ENCODE peak calls at places on chromosomes 6 and 20, in nine cellular contexts. One of them, this sample, is unnamed.
A peak's percentile ranks its signal among the peaks of the same experiment; 100 is the strongest.

GRCh38 chr20:18218249-18218648 is 70.1 kb upstream of the ZNF133 start:
- DNase-seq in CD4-positive, alpha-beta T cell: no peak
- DNase-seq in astrocyte of the spinal cord: no peak
- DNase-seq in Caco-2: no peak
- DNase-seq in AG04450: no peak
- DNase-seq in HFFc6: no peak
- DNase-seq in psoas muscle: no peak
- DNase-seq in fibroblast of pulmonary artery: no peak
- DNase-seq in glutamatergic neuron: no peak
- DNase-seq in this sample: no peak

GRCh38 chr6:129475477-129476247 is 234.3 kb downstream of the ARHGAP18 start:
- DNase-seq in CD4-positive, alpha-beta T cell: no peak
- DNase-seq in astrocyte of the spinal cord: no peak
- DNase-seq in Caco-2: no peak
- DNase-seq in AG04450: no peak
- DNase-seq in HFFc6: no peak
- DNase-seq in psoas muscle: no peak
- DNase-seq in fibroblast of pulmonary artery: no peak
- DNase-seq in glutamatergic neuron: peak; percentile 72
- DNase-seq in this sample: no peak

GRCh38 chr6:41100871-41101287 is 28.1 kb downstream of the NFYA start:
- DNase-seq in CD4-positive, alpha-beta T cell: peak; percentile 6
- DNase-seq in astrocyte of the spinal cord: no peak
- DNase-seq in Caco-2: no peak
- DNase-seq in AG04450: no peak
- DNase-seq in HFFc6: no peak
- DNase-seq in psoas muscle: peak; percentile 42
- DNase-seq in fibroblast of pulmonary artery: no peak
- DNase-seq in glutamatergic neuron: peak; percentile 83
- DNase-seq in this sample: no peak

GRCh38 chr6:167654389-167654788 is 172.3 kb upstream of the AFDN start:
- DNase-seq in CD4-positive, alpha-beta T cell: no peak
- DNase-seq in astrocyte of the spinal cord: no peak
- DNase-seq in Caco-2: no peak
- DNase-seq in AG04450: no peak
- DNase-seq in HFFc6: no peak
- DNase-seq in psoas muscle: no peak
- DNase-seq in fibroblast of pulmonary artery: no peak
- DNase-seq in glutamatergic neuron: no peak
- DNase-seq in this sample: no peak

GRCh38 chr20:1810572-1810925 is 84.7 kb upstream of the SIRPA start:
- DNase-seq in CD4-positive, alpha-beta T cell: no peak
- DNase-seq in astrocyte of the spinal cord: no peak
- DNase-seq in Caco-2: no peak
- DNase-seq in AG04450: no peak
- DNase-seq in HFFc6: no peak
- DNase-seq in psoas muscle: no peak
- DNase-seq in fibroblast of pulmonary artery: no peak
- DNase-seq in glutamatergic neuron: no peak
- DNase-seq in this sample: no peak

GRCh38 chr6:74115674-74116073 is 419.7 kb downstream of the CD109 start:
- DNase-seq in CD4-positive, alpha-beta T cell: no peak
- DNase-seq in astrocyte of the spinal cord: no peak
- DNase-seq in Caco-2: no peak
- DNase-seq in AG04450: no peak
- DNase-seq in HFFc6: no peak
- DNase-seq in psoas muscle: no peak
- DNase-seq in fibroblast of pulmonary artery: peak; percentile 66
- DNase-seq in glutamatergic neuron: no peak
- DNase-seq in this sample: no peak

GRCh38 chr20:50521221-50521642 is 11.0 kb downstream of the PTPN1 start:
- DNase-seq in CD4-positive, alpha-beta T cell: no peak
- DNase-seq in astrocyte of the spinal cord: no peak
- DNase-seq in Caco-2: no peak
- DNase-seq in AG04450: no peak
- DNase-seq in HFFc6: no peak
- DNase-seq in psoas muscle: no peak
- DNase-seq in fibroblast of pulmonary artery: no peak
- DNase-seq in glutamatergic neuron: no peak
- DNase-seq in this sample: no peak

GRCh38 chr20:20820104-20820503 is 107.7 kb upstream of the RALGAPA2 start:
- DNase-seq in CD4-positive, alpha-beta T cell: no peak
- DNase-seq in astrocyte of the spinal cord: no peak
- DNase-seq in Caco-2: peak; percentile 30
- DNase-seq in AG04450: no peak
- DNase-seq in HFFc6: no peak
- DNase-seq in psoas muscle: no peak
- DNase-seq in fibroblast of pulmonary artery: no peak
- DNase-seq in glutamatergic neuron: peak; percentile 66
- DNase-seq in this sample: peak; percentile 39

GRCh38 chr6:4358414-4359107 is 223.2 kb upstream of the ECI2 start:
- DNase-seq in CD4-positive, alpha-beta T cell: no peak
- DNase-seq in astrocyte of the spinal cord: peak; percentile 99
- DNase-seq in Caco-2: peak; percentile 11
- DNase-seq in AG04450: peak; percentile 95
- DNase-seq in HFFc6: peak; percentile 100
- DNase-seq in psoas muscle: peak; percentile 94
- DNase-seq in fibroblast of pulmonary artery: peak; percentile 100
- DNase-seq in glutamatergic neuron: no peak
- DNase-seq in this sample: peak; percentile 31

GRCh38 chr6:14729186-14729871 is 516.5 kb upstream of the JARID2 start:
- DNase-seq in CD4-positive, alpha-beta T cell: no peak
- DNase-seq in astrocyte of the spinal cord: no peak
- DNase-seq in Caco-2: no peak
- DNase-seq in AG04450: no peak
- DNase-seq in HFFc6: no peak
- DNase-seq in psoas muscle: no peak
- DNase-seq in fibroblast of pulmonary artery: no peak
- DNase-seq in glutamatergic neuron: no peak
- DNase-seq in this sample: no peak

GRCh38 chr20:9417665-9418064 is 96.7 kb upstream of the LAMP5 start:
- DNase-seq in CD4-positive, alpha-beta T cell: no peak
- DNase-seq in astrocyte of the spinal cord: no peak
- DNase-seq in Caco-2: no peak
- DNase-seq in AG04450: no peak
- DNase-seq in HFFc6: peak; percentile 66
- DNase-seq in psoas muscle: no peak
- DNase-seq in fibroblast of pulmonary artery: no peak
- DNase-seq in glutamatergic neuron: no peak
- DNase-seq in this sample: no peak
- TF ChIP-seq CTCF in CD4-positive, alpha-beta T cell: no peak
- TF ChIP-seq CTCF in astrocyte of the spinal cord: no peak
- TF ChIP-seq CTCF in Caco-2: no peak
- TF ChIP-seq CTCF in AG04450: no peak
- TF ChIP-seq CTCF in HFFc6: no peak
- TF ChIP-seq CTCF in psoas muscle: no peak
- TF ChIP-seq CTCF in fibroblast of pulmonary artery: no peak
- TF ChIP-seq CTCF in glutamatergic neuron: no peak
- TF ChIP-seq CTCF in this sample: no peak

GRCh38 chr6:35209081-35209480 is 4.7 kb upstream of the SCUBE3 start:
- DNase-seq in CD4-positive, alpha-beta T cell: no peak
- DNase-seq in astrocyte of the spinal cord: no peak
- DNase-seq in Caco-2: no peak
- DNase-seq in AG04450: no peak
- DNase-seq in HFFc6: no peak
- DNase-seq in psoas muscle: no peak
- DNase-seq in fibroblast of pulmonary artery: no peak
- DNase-seq in glutamatergic neuron: no peak
- DNase-seq in this sample: no peak

GRCh38 chr6:35203152-35203670 is 10.5 kb upstream of the SCUBE3 start:
- DNase-seq in CD4-positive, alpha-beta T cell: no peak
- DNase-seq in astrocyte of the spinal cord: no peak
- DNase-seq in Caco-2: no peak
- DNase-seq in AG04450: no peak
- DNase-seq in HFFc6: no peak
- DNase-seq in psoas muscle: no peak
- DNase-seq in fibroblast of pulmonary artery: no peak
- DNase-seq in glutamatergic neuron: no peak
- DNase-seq in this sample: no peak

GRCh38 chr6:35208419-35208818 is 5.3 kb upstream of the SCUBE3 start:
- DNase-seq in CD4-positive, alpha-beta T cell: no peak
- DNase-seq in astrocyte of the spinal cord: no peak
- DNase-seq in Caco-2: no peak
- DNase-seq in AG04450: no peak
- DNase-seq in HFFc6: no peak
- DNase-seq in psoas muscle: no peak
- DNase-seq in fibroblast of pulmonary artery: no peak
- DNase-seq in glutamatergic neuron: no peak
- DNase-seq in this sample: no peak

GRCh38 chr6:35203680-35204079 is 10.1 kb upstream of the SCUBE3 start:
- DNase-seq in CD4-positive, alpha-beta T cell: no peak
- DNase-seq in astrocyte of the spinal cord: no peak
- DNase-seq in Caco-2: no peak
- DNase-seq in AG04450: no peak
- DNase-seq in HFFc6: no peak
- DNase-seq in psoas muscle: no peak
- DNase-seq in fibroblast of pulmonary artery: no peak
- DNase-seq in glutamatergic neuron: no peak
- DNase-seq in this sample: no peak

DNA sequence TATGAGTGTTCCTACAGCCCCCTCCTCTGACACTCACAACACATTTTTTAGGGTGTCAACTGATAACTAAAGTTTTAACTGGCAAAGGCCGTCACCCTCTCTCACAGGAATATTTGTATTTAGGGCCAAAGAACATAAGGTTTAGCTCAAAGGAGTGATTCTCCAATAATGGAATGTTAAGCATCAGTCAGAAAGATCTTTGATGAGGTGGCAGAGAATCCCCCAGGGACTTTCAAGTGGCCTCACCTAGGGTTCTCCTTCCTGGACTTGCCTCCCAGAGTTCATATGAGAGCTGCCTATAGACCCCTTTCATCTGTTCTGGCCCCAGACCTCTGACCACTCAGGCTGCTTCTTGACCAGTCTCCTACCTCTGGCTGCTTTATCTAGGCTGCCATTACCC is 7.4 kb upstream of the SCUBE3 start:
- DNase-seq in CD4-positive, alpha-beta T cell: no peak
- DNase-seq in astrocyte of the spinal cord: no peak
- DNase-seq in Caco-2: no peak
- DNase-seq in AG04450: no peak
- DNase-seq in HFFc6: no peak
- DNase-seq in psoas muscle: no peak
- DNase-seq in fibroblast of pulmonary artery: no peak
- DNase-seq in glutamatergic neuron: no peak
- DNase-seq in this sample: no peak
- TF ChIP-seq CTCF in CD4-positive, alpha-beta T cell: no peak
- TF ChIP-seq CTCF in astrocyte of the spinal cord: no peak
- TF ChIP-seq CTCF in Caco-2: no peak
- TF ChIP-seq CTCF in AG04450: no peak
- TF ChIP-seq CTCF in HFFc6: no peak
- TF ChIP-seq CTCF in psoas muscle: no peak
- TF ChIP-seq CTCF in fibroblast of pulmonary artery: no peak
- TF ChIP-seq CTCF in glutamatergic neuron: no peak
- TF ChIP-seq CTCF in this sample: no peak

GRCh38 chr6:157962601-157963084 is 19.0 kb upstream of the SYNJ2 start:
- DNase-seq in CD4-positive, alpha-beta T cell: no peak
- DNase-seq in astrocyte of the spinal cord: peak; percentile 62
- DNase-seq in Caco-2: no peak
- DNase-seq in AG04450: no peak
- DNase-seq in HFFc6: no peak
- DNase-seq in psoas muscle: no peak
- DNase-seq in fibroblast of pulmonary artery: peak; percentile 57
- DNase-seq in glutamatergic neuron: no peak
- DNase-seq in this sample: no peak
- TF ChIP-seq CTCF in CD4-positive, alpha-beta T cell: no peak
- TF ChIP-seq CTCF in astrocyte of the spinal cord: no peak
- TF ChIP-seq CTCF in Caco-2: no peak
- TF ChIP-seq CTCF in AG04450: no peak
- TF ChIP-seq CTCF in HFFc6: no peak
- TF ChIP-seq CTCF in psoas muscle: no peak
- TF ChIP-seq CTCF in fibroblast of pulmonary artery: no peak
- TF ChIP-seq CTCF in glutamatergic neuron: no peak
- TF ChIP-seq CTCF in this sample: no peak

DNA sequence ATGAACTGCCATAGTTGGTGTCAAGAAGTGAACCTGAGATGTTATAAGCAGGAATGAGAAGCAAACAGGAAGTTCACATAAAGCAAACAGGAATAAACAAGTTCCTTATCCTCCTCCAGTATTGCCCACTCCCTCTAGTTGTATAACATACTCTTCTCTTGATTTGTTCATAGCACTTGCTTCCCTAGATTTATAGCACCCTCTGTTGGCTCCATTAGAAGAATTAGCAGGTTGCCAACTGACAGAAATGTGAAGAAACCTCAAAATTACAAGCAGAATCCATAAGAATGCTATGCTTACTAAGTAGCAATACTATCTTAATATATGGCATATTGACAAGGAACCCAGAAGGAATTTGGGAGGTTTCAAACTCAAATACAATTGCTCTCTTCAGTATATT is 195.4 kb downstream of the TBX18 start:
- DNase-seq in CD4-positive, alpha-beta T cell: no peak
- DNase-seq in astrocyte of the spinal cord: peak; percentile 67
- DNase-seq in Caco-2: peak; percentile 17
- DNase-seq in AG04450: no peak
- DNase-seq in HFFc6: peak; percentile 23
- DNase-seq in psoas muscle: no peak
- DNase-seq in fibroblast of pulmonary artery: peak; percentile 79
- DNase-seq in glutamatergic neuron: no peak
- DNase-seq in this sample: no peak
- TF ChIP-seq CTCF in CD4-positive, alpha-beta T cell: no peak
- TF ChIP-seq CTCF in astrocyte of the spinal cord: peak; percentile 41
- TF ChIP-seq CTCF in Caco-2: peak; percentile 22
- TF ChIP-seq CTCF in AG04450: no peak
- TF ChIP-seq CTCF in HFFc6: peak; percentile 61
- TF ChIP-seq CTCF in psoas muscle: no peak
- TF ChIP-seq CTCF in fibroblast of pulmonary artery: peak; percentile 58
- TF ChIP-seq CTCF in glutamatergic neuron: no peak
- TF ChIP-seq CTCF in this sample: no peak